ENCODE peak calls at places on chromosome 2, in six cellular contexts. R, D, T, M, L and P are unnamed samples.

GRCh38 chr2:118832791-118833715 is 14.4 kb downstream of the EN1 start:
- DNase-seq in L (no peak), T (no peak), M (no peak), R (no peak), D (no peak), P (no peak)

GRCh38 chr2:240648155-240648649 is 22.9 kb downstream of the GPR35 start:
- DNase-seq in L (no peak), T (no peak), M (no peak), R (no peak), D (no peak), P (no peak)

GRCh38 chr2:66414896-66415295 is 20.0 kb upstream of the MEIS1 start:
- DNase-seq in T (no peak), L (no peak), D (no peak), R (no peak), M (no peak), P (no peak)

GRCh38 chr2:182949572-182950189 is 83.2 kb upstream of the FRZB start:
- DNase-seq in R (no peak), L (no peak), D (peak; percentile 53), T (peak; percentile 13), M (no peak), P (no peak)

GRCh38 chr2:1665761-1666505 is 78.4 kb downstream of the PXDN start:
- DNase-seq in R (no peak), T (no peak), M (no peak), D (no peak), L (no peak), P (no peak)

GRCh38 chr2:6506311-6507258 is 359.1 kb downstream of the CMPK2 start:
- DNase-seq in L (peak; percentile 75), D (peak; percentile 75), T (peak; percentile 71), M (no peak), R (peak; percentile 12), P (peak; percentile 36)

GRCh38 chr2:118748245-118748885 is 99.1 kb downstream of the EN1 start:
- DNase-seq in M (no peak), R (no peak), L (no peak), D (peak; percentile 44), T (no peak), P (no peak)

GRCh38 chr2:165593081-165593480 is 123.6 kb downstream of the CSRNP3 start:
- DNase-seq in M (no peak), D (peak; percentile 20), R (no peak), L (peak; percentile 40), T (no peak), P (no peak)

GRCh38 chr2:203453858-203454451 is 81.1 kb downstream of the RAPH1 start:
- DNase-seq in R (peak; percentile 45), L (peak; percentile 83), D (peak; percentile 70), T (peak; percentile 67), M (no peak), P (no peak)

GRCh38 chr2:20212459-20212870 is 12.5 kb downstream of the SDC1 start:
- DNase-seq in T (no peak), R (no peak), D (peak; percentile 39), L (peak; percentile 45), M (no peak), P (no peak)

GRCh38 chr2:1846046-1847015 is 102.0 kb upstream of the PXDN start:
- DNase-seq in L (no peak), T (no peak), M (no peak), R (no peak), D (no peak), P (no peak)

GRCh38 chr2:150327546-150328495 is 159.6 kb downstream of the RND3 start:
- DNase-seq in M (no peak), D (no peak), L (no peak), R (no peak), T (no peak), P (no peak)

GRCh38 chr2:174717273-174717672 is 47.0 kb downstream of the CHRNA1 start:
- DNase-seq in M (no peak), L (peak; percentile 14), R (no peak), D (no peak), T (no peak), P (no peak)

GRCh38 chr2:241048149-241048948 is 49.9 kb downstream of the SNED1 start:
- DNase-seq in R (no peak), T (no peak), L (no peak), D (no peak), M (no peak), P (no peak)

GRCh38 chr2:204005940-204006721 is 69.6 kb downstream of the ICOS start:
- DNase-seq in M (no peak), L (no peak), T (no peak), D (no peak), R (no peak), P (no peak)

GRCh38 chr2:220191737-220192136 is 564.3 kb downstream of the SLC4A3 start:
- DNase-seq in M (no peak), L (no peak), D (no peak), R (no peak), T (no peak), P (no peak)

GRCh38 chr2:224036731-224037376 is 2.2 kb downstream of the SERPINE2 start:
- DNase-seq in T (peak; percentile 3), M (no peak), D (peak; percentile 20), R (no peak), L (no peak), P (no peak)

GRCh38 chr2:202764991-202765390 is 106.6 kb downstream of the ICA1L start:
- DNase-seq in L (no peak), D (no peak), R (no peak), T (no peak), M (no peak), P (no peak)

GRCh38 chr2:8939486-8940114 is 63.9 kb downstream of the MBOAT2 start:
- DNase-seq in L (no peak), M (no peak), D (no peak), T (no peak), R (no peak), P (no peak)

GRCh38 chr2:14511541-14511940 is 121.0 kb upstream of the LRATD1 start:
- DNase-seq in D (no peak), L (no peak), M (no peak), R (no peak), T (no peak), P (no peak)

GRCh38 chr2:202529389-202529788 is 105.4 kb upstream of the FAM117B start:
- DNase-seq in D (peak; percentile 69), L (peak; percentile 46), R (no peak), M (no peak), T (peak; percentile 43), P (no peak)

GRCh38 chr2:166410828-166411472 is 35.2 kb upstream of the SCN9A start:
- DNase-seq in R (peak; percentile 58), M (no peak), L (peak; percentile 79), T (peak; percentile 86), D (peak; percentile 73), P (peak; percentile 77)

GRCh38 chr2:8059255-8059654 is 622.6 kb upstream of the ID2 start:
- DNase-seq in R (no peak), M (no peak), L (no peak), D (no peak), T (no peak), P (no peak)

GRCh38 chr2:181457741-181458425 is 697 bp downstream of the ITGA4 start:
- DNase-seq in T (no peak), R (no peak), M (peak; percentile 15), L (peak; percentile 66), D (peak; percentile 50), P (no peak)

GRCh38 chr2:105144941-105145300 is 96.6 kb upstream of the GPR45 start:
- DNase-seq in M (no peak), R (no peak), L (no peak), D (no peak), T (no peak), P (no peak)

GRCh38 chr2:105143094-105143466 is 98.5 kb upstream of the GPR45 start:
- DNase-seq in L (peak; percentile 5), R (no peak), D (no peak), M (no peak), T (no peak), P (no peak)

GRCh38 chr2:105143467-105144127 is 97.9 kb upstream of the GPR45 start:
- DNase-seq in T (no peak), D (no peak), R (no peak), L (peak; percentile 31), M (no peak), P (peak; percentile 11)

GRCh38 chr2:105142239-105142638 is 99.3 kb upstream of the GPR45 start:
- DNase-seq in L (no peak), T (no peak), D (no peak), M (no peak), R (no peak), P (no peak)

GRCh38 chr2:105144128-105144940 is 97.2 kb upstream of the GPR45 start:
- DNase-seq in T (no peak), L (no peak), R (no peak), D (no peak), M (no peak), P (no peak)
- H3K4me3 ChIP-seq in T (no peak overlapping the region), L (no peak overlapping the region), R (peak overlapping the region; percentile 4), D (no peak overlapping the region), M (no peak overlapping the region), P (peak overlapping the region; percentile 59)

DNA sequence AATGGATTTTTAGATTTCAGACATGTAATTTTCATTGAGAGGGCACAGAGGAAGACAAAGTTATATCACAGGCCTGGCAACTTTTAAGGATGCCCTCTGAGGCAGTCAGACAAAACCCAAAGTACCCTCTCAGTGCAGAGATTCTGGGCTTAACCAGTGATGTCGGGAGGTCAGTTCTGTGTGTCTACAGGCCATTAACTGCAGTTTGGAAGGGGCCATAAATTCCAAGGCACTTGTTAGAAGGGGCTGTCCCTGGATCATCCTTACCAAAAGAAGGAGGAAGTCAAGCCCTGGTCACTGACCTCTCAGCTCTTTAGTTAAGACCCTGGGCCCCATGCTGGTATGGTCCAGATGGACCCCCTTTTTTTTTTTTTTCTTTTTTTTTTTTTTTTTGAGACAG is 60.7 kb downstream of the LRRFIP1 start:
- DNase-seq in R (no peak), M (no peak), L (no peak), D (no peak), T (no peak), P (no peak)
- H3K4me3 ChIP-seq in R (no peak overlapping the region), M (no peak overlapping the region), L (peak overlapping the region; percentile 52), D (no peak overlapping the region), T (peak overlapping the region; percentile 25), P (no peak overlapping the region)

GRCh38 chr2:128477026-128477820 is 158.6 kb upstream of the HS6ST1 start:
- DNase-seq in M (no peak), D (no peak), L (no peak), T (no peak), R (no peak), P (no peak)
- H3K4me3 ChIP-seq in M (no peak overlapping the region), D (no peak overlapping the region), L (no peak overlapping the region), T (no peak overlapping the region), R (no peak overlapping the region), P (no peak overlapping the region)

GRCh38 chr2:148675708-148676107 is 31.2 kb downstream of the EPC2 start:
- DNase-seq in L (peak; percentile 23), R (no peak), T (no peak), M (no peak), D (no peak), P (no peak)
- H3K4me3 ChIP-seq in L (no peak overlapping the region), R (no peak overlapping the region), T (no peak overlapping the region), M (no peak overlapping the region), D (no peak overlapping the region), P (no peak overlapping the region)